ENCODE peak calls at places on chromosome 12, in nine cellular contexts. S is stomach, N is K562, C is suprapubic skin, L is transverse colon, V is upper lobe of left lung, F is HCT116, I is HepG2, W is SK-N-SH. E is an unnamed sample.

GRCh38 chr12:101768781-101769180 is 29.5 kb upstream of the SYCP3 start:
- DNase-seq in C (no peak), I (peak; percentile 45), W (no peak), V (no peak), F (no peak), N (no peak), S (no peak), L (no peak), E (no peak)

GRCh38 chr12:71900091-71900490 is 38.6 kb upstream of the TPH2 start:
- DNase-seq in L (no peak), C (no peak), N (peak; percentile 6), W (no peak), V (no peak), F (no peak), S (no peak), I (peak; percentile 6), E (no peak)

GRCh38 chr12:124399622-124400021 is 104.7 kb downstream of the RFLNA start:
- DNase-seq in I (peak; percentile 18), W (peak; percentile 82), S (no peak), L (peak; percentile 42), C (no peak), V (peak; percentile 75), F (no peak), N (peak; percentile 69), E (no peak)

GRCh38 chr12:124098887-124099286 is 125.9 kb downstream of the ZNF664 start:
- DNase-seq in V (no peak), I (no peak), S (no peak), F (no peak), N (no peak), C (no peak), L (no peak), W (no peak), E (no peak)

GRCh38 chr12:41967668-41968649 is 176.7 kb downstream of the GXYLT1 start:
- DNase-seq in L (no peak), W (peak; percentile 14), N (no peak), I (no peak), S (no peak), C (no peak), F (no peak), V (no peak), E (no peak)

GRCh38 chr12:105820407-105821140 is 318.2 kb downstream of the NUAK1 start:
- DNase-seq in N (no peak), S (no peak), L (peak; percentile 9), F (no peak), I (peak; percentile 40), W (no peak), C (peak; percentile 77), V (no peak), E (no peak)

GRCh38 chr12:4118017-4118510 is 155.5 kb upstream of the CCND2 start:
- DNase-seq in C (no peak), N (no peak), V (no peak), S (no peak), I (no peak), F (no peak), L (peak; percentile 80), W (no peak), E (no peak)

GRCh38 chr12:58765653-58766554 is 154.4 kb downstream of the LRIG3 start:
- DNase-seq in C (no peak), W (no peak), L (no peak), V (no peak), S (no peak), I (peak; percentile 96), F (no peak), N (no peak), E (no peak)

GRCh38 chr12:120951-121350 is 54.4 kb downstream of the IQSEC3 start:
- DNase-seq in L (no peak), I (no peak), C (no peak), N (no peak), V (no peak), S (no peak), W (no peak), F (no peak), E (no peak)

GRCh38 chr12:14874882-14875281 is 10.8 kb downstream of the MGP start:
- DNase-seq in W (no peak), N (no peak), F (no peak), S (no peak), C (no peak), V (no peak), L (no peak), I (no peak), E (no peak)

GRCh38 chr12:44763021-44763420 is 113.1 kb downstream of the NELL2 start:
- DNase-seq in N (no peak), W (no peak), L (no peak), S (no peak), I (no peak), V (no peak), C (no peak), F (no peak), E (no peak)

GRCh38 chr12:45284096-45284901 is 68.4 kb downstream of the ANO6 start:
- DNase-seq in C (no peak), S (no peak), I (peak; percentile 31), F (no peak), N (no peak), V (no peak), W (no peak), L (no peak), E (no peak)

GRCh38 chr12:119425623-119426022 is 91.1 kb downstream of the CCDC60 start:
- DNase-seq in S (no peak), L (no peak), V (no peak), F (no peak), N (no peak), C (no peak), I (no peak), W (no peak), E (no peak)

GRCh38 chr12:24510581-24511125 is 438.2 kb downstream of the BCAT1 start:
- DNase-seq in I (no peak), S (no peak), C (no peak), F (no peak), N (no peak), V (no peak), W (no peak), L (no peak), E (no peak)

GRCh38 chr12:48198619-48198973 is 4.5 kb downstream of the OR10AD1 start:
- DNase-seq in I (no peak), N (peak; percentile 45), V (peak; percentile 91), F (no peak), S (peak; percentile 42), C (peak; percentile 70), W (peak; percentile 50), L (peak; percentile 31), E (peak; percentile 44)

DNA sequence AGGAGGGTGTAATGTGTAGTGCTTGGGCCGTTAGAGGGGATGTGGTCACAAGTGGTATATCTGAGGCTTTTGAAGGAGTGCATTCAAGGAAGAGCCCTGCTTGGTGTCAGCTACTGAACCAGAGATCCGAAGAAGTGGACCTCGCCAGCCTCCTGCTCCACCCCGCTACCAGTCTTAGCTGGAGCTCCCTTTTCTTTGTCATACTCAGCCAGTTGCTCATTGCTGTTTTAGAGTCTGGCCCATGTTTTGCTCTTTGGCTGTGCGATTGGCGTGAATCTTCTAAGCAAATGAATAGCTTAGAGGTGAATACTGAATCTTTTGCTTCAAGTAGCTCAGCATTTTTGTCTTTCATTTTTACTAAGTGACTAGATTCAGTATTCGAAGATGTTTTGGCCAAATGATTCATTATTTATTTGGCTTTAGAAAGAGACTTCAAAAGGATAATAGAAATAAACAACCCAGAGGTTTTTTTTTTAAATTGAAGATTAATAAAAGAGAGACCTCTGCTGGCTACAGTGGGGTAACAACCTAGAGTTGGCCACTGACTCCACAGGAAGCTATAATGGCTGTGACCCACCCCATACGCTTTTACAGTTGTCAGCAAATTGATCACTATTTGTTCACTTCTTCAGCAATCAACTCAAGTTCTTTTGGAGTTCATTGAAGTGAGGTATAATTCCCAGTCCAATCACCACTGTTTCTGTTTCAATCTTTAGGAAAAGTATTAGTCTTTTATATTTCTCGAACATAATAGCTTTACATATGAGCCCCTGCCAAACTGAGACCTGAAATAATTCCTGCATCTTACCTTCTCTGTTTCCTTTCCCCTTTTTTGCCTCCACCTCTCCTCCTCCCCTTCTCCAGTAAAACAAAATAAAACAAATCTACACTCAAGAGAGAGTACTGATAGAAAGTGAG is 19.9 kb downstream of the CDKN1B start:
- DNase-seq in V (no peak), I (no peak), L (peak; percentile 46), C (no peak), N (peak; percentile 32), W (peak; percentile 73), S (no peak), F (no peak), E (no peak)
- TF ChIP-seq CTCF in V (peak; percentile 42), I (peak; percentile 42), L (peak; percentile 62), C (peak; percentile 50), N (peak; percentile 45), W (peak; percentile 78), S (peak; percentile 20), F (peak; percentile 68), E (peak; percentile 16)

GRCh38 chr12:27524839-27525238 is 833 bp downstream of the PPFIBP1 start:
- DNase-seq in I (no peak), V (no peak), C (no peak), S (no peak), L (peak; percentile 22), W (no peak), F (no peak), N (no peak), E (peak; percentile 25)
- TF ChIP-seq POLR2AphosphoS5 in I (no peak), V (no peak), C (no peak), S (no peak), L (no peak), W (no peak), F (no peak), N (no peak), E (no peak)

DNA sequence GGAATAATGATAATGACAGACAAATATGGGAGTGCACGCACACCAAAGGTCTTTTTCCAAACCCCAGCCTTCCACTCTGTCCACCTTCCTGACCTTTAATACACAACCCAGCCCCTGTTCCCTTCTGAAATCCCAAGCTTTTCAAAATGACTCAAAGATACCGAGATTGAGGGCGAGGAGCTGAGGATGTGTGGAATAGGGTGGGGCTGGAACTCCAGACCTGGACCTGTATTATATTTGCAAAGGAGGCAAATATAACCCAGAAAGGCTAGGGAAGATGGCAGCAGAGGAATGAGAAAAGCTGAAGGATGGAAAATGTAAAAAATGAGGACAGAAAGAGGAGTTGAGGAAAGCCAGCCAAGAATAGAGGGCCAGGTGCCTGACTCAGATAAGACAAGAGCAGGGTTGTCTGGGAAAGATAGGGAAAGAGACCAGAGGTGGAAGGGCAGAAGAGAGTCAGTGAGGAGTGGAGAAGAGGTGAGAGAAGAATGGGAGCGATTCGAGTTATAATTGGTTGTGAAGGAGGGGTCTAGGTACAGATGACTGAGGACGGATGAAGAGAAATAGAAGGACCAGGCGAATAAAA is 1.0 kb upstream of the PTMS start:
- DNase-seq in C (no peak), S (no peak), I (no peak), F (no peak), L (no peak), N (peak; percentile 70), V (no peak), W (no peak), E (no peak)
- H3K36me3 ChIP-seq in C (peaks cover 7% of the 10 kb centered on the region), S (peaks cover 7% of the 10 kb centered on the region), I (peaks cover 8% of the 10 kb centered on the region), F (peaks cover 7% of the 10 kb centered on the region), L (no peaks in the 10 kb centered on the region), N (peaks cover 18% of the 10 kb centered on the region), V (no peaks in the 10 kb centered on the region), W (peaks cover 6% of the 10 kb centered on the region), E (no peaks in the 10 kb centered on the region)

DNA sequence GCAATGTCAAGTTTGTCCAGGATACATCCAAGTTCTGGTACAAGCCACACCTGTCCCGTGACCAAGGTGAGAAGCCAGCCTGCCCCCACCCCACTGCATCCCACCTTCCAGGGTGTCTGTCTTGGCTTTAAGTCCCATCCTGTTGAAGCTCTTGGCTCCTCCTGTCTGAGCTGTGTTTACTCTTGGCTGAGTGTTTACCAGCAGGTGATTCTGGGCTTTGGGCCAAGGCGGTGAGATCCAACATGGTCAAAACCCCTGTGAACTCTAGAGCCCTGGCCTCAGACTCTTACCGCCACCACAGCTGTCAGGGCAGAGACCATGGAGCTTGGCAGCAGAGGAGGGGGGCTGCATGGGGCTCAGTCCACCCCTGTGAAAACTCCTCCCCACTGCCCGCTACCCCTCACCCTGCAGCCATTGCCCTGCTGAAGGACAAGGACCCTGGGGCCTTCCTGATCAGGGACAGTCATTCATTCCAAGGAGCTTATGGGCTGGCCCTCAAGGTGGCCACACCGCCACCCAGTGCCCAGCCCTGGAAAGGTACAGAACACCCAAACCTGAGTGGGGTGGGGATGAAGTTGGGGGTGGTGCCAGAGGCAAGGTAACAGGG is 11.6 kb downstream of the TNS2 start:
- DNase-seq in N (no peak), L (peak; percentile 78), W (no peak), I (peak; percentile 92), F (peak; percentile 63), V (no peak), S (peak; percentile 92), C (no peak), E (peak; percentile 69)
- TF ChIP-seq CTCF in N (peak; percentile 54), L (peak; percentile 20), W (no peak), I (peak; percentile 69), F (peak; percentile 75), V (peak; percentile 30), S (no peak), C (no peak), E (no peak)